ENCODE peak calls at places on chromosome 17, in seven cellular contexts. One of them, this sample, is unnamed.

GRCh38 chr17:60077226-60077625 is 1.5 kb downstream of the HEATR6 start:
- DNase-seq in kidney tubule cell: no peak
- DNase-seq in MCF 10A: no peak
- DNase-seq in astrocyte of the hippocampus: peak; percentile 18
- DNase-seq in GM13976: no peak
- DNase-seq in retina: no peak
- DNase-seq in trophoblast cell: no peak
- DNase-seq in this sample: no peak

GRCh38 chr17:30975042-30975820 is 4.4 kb downstream of the RNF135 start:
- DNase-seq in GM13976: no peak
- DNase-seq in trophoblast cell: no peak
- DNase-seq in kidney tubule cell: no peak
- DNase-seq in astrocyte of the hippocampus: no peak
- DNase-seq in retina: no peak
- DNase-seq in MCF 10A: no peak
- DNase-seq in this sample: no peak

GRCh38 chr17:48011405-48012150 is 26.0 kb downstream of the COPZ2 start:
- DNase-seq in kidney tubule cell: peak; percentile 43
- DNase-seq in trophoblast cell: peak; percentile 38
- DNase-seq in astrocyte of the hippocampus: no peak
- DNase-seq in GM13976: peak; percentile 77
- DNase-seq in MCF 10A: peak; percentile 39
- DNase-seq in retina: no peak
- DNase-seq in this sample: no peak

GRCh38 chr17:46818929-46819859 is 702 bp upstream of the WNT3 start:
- DNase-seq in GM13976: peak; percentile 69
- DNase-seq in astrocyte of the hippocampus: no peak
- DNase-seq in MCF 10A: no peak
- DNase-seq in retina: peak; percentile 71
- DNase-seq in kidney tubule cell: no peak
- DNase-seq in trophoblast cell: peak; percentile 64
- DNase-seq in this sample: no peak

GRCh38 chr17:29390856-29391631 is 881 bp downstream of the TAOK1 start:
- DNase-seq in GM13976: no peak
- DNase-seq in kidney tubule cell: peak; percentile 31
- DNase-seq in MCF 10A: peak; percentile 38
- DNase-seq in retina: peak; percentile 72
- DNase-seq in trophoblast cell: peak; percentile 21
- DNase-seq in astrocyte of the hippocampus: peak; percentile 45
- DNase-seq in this sample: no peak

GRCh38 chr17:55187371-55187770 is 77.4 kb upstream of the HLF start:
- DNase-seq in trophoblast cell: no peak
- DNase-seq in MCF 10A: no peak
- DNase-seq in GM13976: no peak
- DNase-seq in retina: no peak
- DNase-seq in kidney tubule cell: no peak
- DNase-seq in astrocyte of the hippocampus: no peak
- DNase-seq in this sample: no peak

GRCh38 chr17:44220211-44221071 is 966 bp upstream of the UBTF start:
- DNase-seq in MCF 10A: peak; percentile 42
- DNase-seq in GM13976: peak; percentile 77
- DNase-seq in retina: peak; percentile 85
- DNase-seq in kidney tubule cell: peak; percentile 52
- DNase-seq in astrocyte of the hippocampus: peak; percentile 70
- DNase-seq in trophoblast cell: peak; percentile 51
- DNase-seq in this sample: no peak

GRCh38 chr17:31389673-31390381 is 1.6 kb upstream of the RAB11FIP4 start:
- DNase-seq in astrocyte of the hippocampus: no peak
- DNase-seq in GM13976: no peak
- DNase-seq in trophoblast cell: no peak
- DNase-seq in MCF 10A: no peak
- DNase-seq in retina: no peak
- DNase-seq in kidney tubule cell: no peak
- DNase-seq in this sample: no peak

GRCh38 chr17:67378444-67379250 is 1.6 kb downstream of the PITPNC1 start:
- DNase-seq in kidney tubule cell: peak; percentile 93
- DNase-seq in GM13976: peak; percentile 85
- DNase-seq in astrocyte of the hippocampus: peak; percentile 92
- DNase-seq in trophoblast cell: peak; percentile 91
- DNase-seq in MCF 10A: peak; percentile 81
- DNase-seq in retina: peak; percentile 90
- DNase-seq in this sample: no peak

This sample was measured in AG09309.